ENCODE peak calls at places on chromosomes 11 and 22, in eight cellular contexts. D is testis; L is cardiac fibroblast; C is activated CD4-positive, alpha-beta T cell treated with anti-CD3 and anti-CD28 coated beads, Interleukin-2, amount 50 U/mL, for 48 hours; Q is T-helper 2 cell; U is adipocyte; H is RCC 7860; J is A549. I is an unnamed sample.

GRCh38 chr11:9733212-9733611 is 69.3 kb downstream of the SWAP70 start:
- DNase-seq in D (no peak), L (no peak), C (no peak), Q (no peak), U (no peak), H (no peak), J (no peak), I (no peak)

GRCh38 chr11:79440451-79441158 is at the start of gene TENM4:
- DNase-seq in D (peak), L (peak), C (no peak), Q (no peak), U (peak), H (peak), J (no peak), I (peak)

GRCh38 chr11:111967651-111968050 is 30.5 kb downstream of the DIXDC1 start:
- DNase-seq in D (no peak), L (peak), C (no peak), Q (no peak), U (no peak), H (no peak), J (no peak), I (no peak)

GRCh38 chr11:1054143-1055108 is 17.9 kb upstream of the MUC6 start:
- DNase-seq in D (no peak), L (peak), C (no peak), Q (no peak), U (peak), H (no peak), J (no peak), I (no peak)

GRCh38 chr11:118175600-118176399 is 639 bp downstream of the SCN2B start:
- DNase-seq in D (no peak), L (no peak), C (no peak), Q (no peak), U (no peak), H (no peak), J (no peak), I (no peak)

GRCh38 chr11:58856806-58857205 is 12.3 kb upstream of the GLYATL2 start:
- DNase-seq in D (no peak), L (no peak), C (no peak), Q (no peak), U (no peak), H (no peak), J (no peak), I (no peak)

GRCh38 chr22:29704528-29705285 is 15.1 kb upstream of the CABP7 start:
- DNase-seq in D (no peak), L (peak), C (no peak), Q (no peak), U (peak), H (no peak), J (no peak), I (no peak)

GRCh38 chr22:26127126-26127525 is 42.1 kb upstream of the SEZ6L start:
- DNase-seq in D (no peak), L (no peak), C (no peak), Q (no peak), U (no peak), H (no peak), J (no peak), I (no peak)

GRCh38 chr22:36117053-36117554 is 43.5 kb downstream of the APOL3 start:
- DNase-seq in D (no peak), L (no peak), C (no peak), Q (no peak), U (no peak), H (no peak), J (no peak), I (no peak)

I was measured in RWPE1.